ENCODE peak calls at places on chromosomes 5 and 9, in seven cellular contexts. G is HFF-Myc, K is PC-9, E is neural crest cell, F is body of pancreas, M is IMR-90, S is kidney. J is an unnamed sample.

GRCh38 chr5:132204736-132205135 is 22.9 kb downstream of the P4HA2 start:
- DNase-seq in F (no peak), S (no peak), E (no peak), G (no peak), K (no peak), M (no peak), J (no peak)

GRCh38 chr5:95708876-95709275 is 22.3 kb upstream of the RHOBTB3 start:
- DNase-seq in M (no peak), E (no peak), G (no peak), F (no peak), S (no peak), K (no peak), J (no peak)

GRCh38 chr5:147643142-147643541 is 133.3 kb upstream of the DPYSL3 start:
- DNase-seq in F (no peak), G (no peak), K (no peak), E (no peak), S (no peak), M (peak; percentile 1), J (no peak)

GRCh38 chr9:83701769-83702168 is 6.0 kb downstream of the UBQLN1 start:
- DNase-seq in G (peak; percentile 48), K (no peak), S (no peak), M (peak; percentile 54), E (no peak), F (no peak), J (no peak)

GRCh38 chr5:79759436-79759835 is 69.8 kb downstream of the CMYA5 start:
- DNase-seq in K (no peak), E (no peak), F (no peak), S (no peak), M (peak; percentile 74), G (peak; percentile 19), J (no peak)

GRCh38 chr5:77882670-77883257 is 106.6 kb upstream of the TBCA start:
- DNase-seq in F (no peak), K (no peak), G (no peak), M (peak; percentile 92), S (no peak), E (no peak), J (no peak)

GRCh38 chr9:92393686-92394085 is 10.7 kb downstream of the OGN start:
- DNase-seq in S (no peak), G (no peak), M (no peak), F (no peak), E (no peak), K (no peak), J (no peak)

GRCh38 chr9:121281614-121282291 is 13.8 kb downstream of the GSN start:
- DNase-seq in G (no peak), F (peak; percentile 86), E (no peak), S (peak; percentile 95), K (peak; percentile 96), M (peak; percentile 65), J (no peak)

GRCh38 chr5:161535762-161536161 is 10.8 kb downstream of the GABRB2 start:
- DNase-seq in K (no peak), G (no peak), M (no peak), S (no peak), F (no peak), E (no peak), J (no peak)

DNA sequence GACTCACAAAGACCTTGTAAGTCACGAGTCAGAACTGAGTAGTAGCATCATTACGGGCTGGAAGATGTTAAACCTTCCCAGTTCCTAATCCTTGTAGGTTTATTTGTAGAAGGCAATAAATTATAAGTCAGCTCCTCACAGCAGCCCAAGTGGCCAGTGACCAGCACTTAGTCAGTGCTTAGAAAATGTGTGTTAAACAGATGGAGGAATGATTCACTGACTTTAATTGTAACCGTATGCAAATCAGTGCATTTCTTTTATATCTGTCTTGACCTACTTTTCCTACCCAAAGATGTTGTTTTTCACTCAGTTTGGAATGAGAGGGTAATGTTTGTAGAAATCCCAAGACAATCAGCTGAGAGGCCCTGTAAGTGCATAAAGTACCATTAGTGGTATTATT is 49.6 kb downstream of the MAP1B start:
- DNase-seq in E (no peak), S (no peak), K (no peak), F (no peak), M (peak; percentile 98), G (peak; percentile 90), J (no peak)
- TF ChIP-seq CTCF in E (no peak), S (no peak), K (no peak), F (no peak), M (no peak), G (no peak), J (no peak)

DNA sequence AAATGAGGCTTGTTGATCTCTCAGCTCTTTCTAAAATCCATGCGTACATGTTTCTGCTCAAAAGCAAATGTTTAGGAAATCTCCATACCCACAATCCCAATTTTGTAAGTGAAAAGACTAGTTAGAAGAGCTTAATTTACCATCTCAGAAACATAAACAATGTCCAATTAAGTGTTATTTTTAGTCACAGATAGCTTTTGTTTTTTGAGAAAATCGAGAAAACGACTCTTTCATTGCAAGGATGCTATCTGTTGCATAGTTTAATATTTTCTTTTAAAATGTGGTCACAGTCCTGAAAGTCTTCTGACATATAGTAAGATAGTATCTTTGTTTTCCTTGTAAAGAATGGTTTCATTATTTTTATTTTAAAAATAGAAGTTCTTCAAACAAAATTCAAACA is 338.0 kb upstream of the DAB2 start:
- DNase-seq in M (no peak), G (no peak), F (no peak), K (no peak), E (no peak), S (no peak), J (no peak)
- TF ChIP-seq CTCF in M (no peak), G (no peak), F (no peak), K (no peak), E (no peak), S (no peak), J (no peak)

GRCh38 chr5:172107606-172108005 is 80.4 kb downstream of the STK10 start:
- DNase-seq in F (no peak), K (peak; percentile 63), M (peak; percentile 84), G (no peak), S (peak; percentile 41), E (no peak), J (no peak)
- TF ChIP-seq CTCF in F (no peak), K (no peak), M (no peak), G (no peak), S (no peak), E (no peak), J (no peak)

GRCh38 chr9:88741335-88741734 is 206.4 kb downstream of the NXNL2 start:
- DNase-seq in M (no peak), F (no peak), K (no peak), S (no peak), G (no peak), E (no peak), J (no peak)
- TF ChIP-seq CTCF in M (peak; percentile 34), F (no peak), K (peak; percentile 44), S (peak; percentile 5), G (peak; percentile 54), E (peak; percentile 52), J (peak; percentile 63)

GRCh38 chr5:174755103-174755502 is 30.7 kb downstream of the MSX2 start:
- DNase-seq in F (no peak), E (no peak), G (no peak), S (no peak), M (peak; percentile 22), K (no peak), J (no peak)
- TF ChIP-seq CTCF in F (peak; percentile 7), E (peak; percentile 58), G (peak; percentile 35), S (no peak), M (peak; percentile 48), K (no peak), J (peak; percentile 73)